ENCODE peak calls at places on chromosomes 4 and X, in seven cellular contexts. C is esophagus squamous epithelium, Z is IMR-90, N is suprapubic skin, O is prostate gland, J is body of pancreas, T is H1. G is an unnamed sample.

GRCh38 chr4:82049294-82049693 is 324.5 kb downstream of the HNRNPD start:
- DNase-seq in C (no peak), Z (no peak), N (no peak), O (no peak), J (no peak), T (no peak), G (no peak)

GRCh38 chrX:72100824-72101351 is 30.8 kb downstream of the RTL5 start:
- DNase-seq in C (no peak), Z (no peak), N (no peak), O (no peak), J (peak), T (no peak), G (no peak)

GRCh38 chr4:127698789-127699200 is 31.4 kb upstream of the SLC25A31 start:
- DNase-seq in C (no peak), Z (peak), N (no peak), O (no peak), J (no peak), T (no peak), G (no peak)

GRCh38 chrX:93319604-93320003 is 353.8 kb downstream of the NAP1L3 start:
- DNase-seq in C (no peak), Z (no peak), N (no peak), O (no peak), J (no peak), T (peak), G (no peak)

GRCh38 chrX:140762061-140762460 is 52.5 kb downstream of the LINC00632 start:
- DNase-seq in C (no peak), Z (peak), N (no peak), O (peak), J (peak), T (no peak), G (peak)

GRCh38 chr4:7207791-7208231 is 15.5 kb downstream of the SORCS2 start:
- DNase-seq in C (no peak), Z (no peak), N (no peak), O (no peak), J (no peak), T (no peak), G (no peak)

GRCh38 chr4:113232194-113232593 is 182.7 kb downstream of the ANK2 start:
- DNase-seq in C (no peak), Z (peak), N (no peak), O (no peak), J (no peak), T (no peak), G (no peak)

GRCh38 chr4:10593130-10593529 is 91.4 kb downstream of the CLNK start:
- DNase-seq in C (no peak), Z (no peak), N (no peak), O (no peak), J (no peak), T (no peak), G (peak)

GRCh38 chr4:74714731-74715130 is 79.6 kb downstream of the BTC start:
- DNase-seq in C (no peak), Z (no peak), N (no peak), O (no peak), J (no peak), T (no peak), G (no peak)

GRCh38 chr4:74716436-74716765 is 77.9 kb downstream of the BTC start:
- DNase-seq in C (no peak), Z (no peak), N (no peak), O (no peak), J (no peak), T (no peak), G (no peak)

GRCh38 chr4:74715731-74716435 is 78.4 kb downstream of the BTC start:
- DNase-seq in C (no peak), Z (no peak), N (no peak), O (no peak), J (no peak), T (no peak), G (no peak)
- H3K4me3 ChIP-seq in C (peak), Z (no peak), N (no peak), O (no peak), J (no peak), T (no peak), G (no peak)

DNA sequence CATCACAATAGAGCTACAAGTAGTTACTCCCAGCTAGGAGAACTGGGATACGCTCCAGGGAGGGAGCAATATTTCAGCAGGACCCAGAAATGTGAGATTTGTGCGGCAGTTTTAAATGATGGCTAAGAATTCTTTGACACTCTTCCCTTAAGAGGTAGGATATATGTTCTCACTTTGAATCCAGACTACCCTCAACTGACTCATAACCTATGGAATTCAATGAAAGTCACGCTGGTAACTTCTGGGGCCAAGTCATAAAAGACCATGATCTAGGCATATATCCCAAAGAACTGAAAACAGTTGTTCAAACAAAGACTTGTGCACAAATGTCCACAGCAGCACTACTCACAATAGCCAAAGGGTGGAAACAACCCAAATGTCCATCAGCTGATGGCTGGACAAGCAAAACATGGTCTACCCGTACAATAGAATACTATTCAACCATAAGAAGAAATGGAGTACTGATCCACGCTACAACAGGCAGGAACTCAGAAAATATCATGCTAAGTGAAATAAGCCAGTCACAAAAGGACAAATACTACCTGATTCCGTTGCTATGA is 10.5 kb downstream of the CD99L2 start:
- DNase-seq in C (no peak), Z (peak), N (no peak), O (no peak), J (no peak), T (no peak), G (no peak)
- TF ChIP-seq POLR2A in C (no peak), Z (no peak), N (no peak), O (no peak), J (no peak), T (no peak), G (no peak)

GRCh38 chrX:22147214-22147613 is 115.1 kb downstream of the PHEX start:
- DNase-seq in C (no peak), Z (no peak), N (no peak), O (no peak), J (no peak), T (no peak), G (peak)
- H3K27ac ChIP-seq in C (no peak), Z (no peak), N (no peak), O (no peak), J (no peak), T (no peak), G (no peak)

DNA sequence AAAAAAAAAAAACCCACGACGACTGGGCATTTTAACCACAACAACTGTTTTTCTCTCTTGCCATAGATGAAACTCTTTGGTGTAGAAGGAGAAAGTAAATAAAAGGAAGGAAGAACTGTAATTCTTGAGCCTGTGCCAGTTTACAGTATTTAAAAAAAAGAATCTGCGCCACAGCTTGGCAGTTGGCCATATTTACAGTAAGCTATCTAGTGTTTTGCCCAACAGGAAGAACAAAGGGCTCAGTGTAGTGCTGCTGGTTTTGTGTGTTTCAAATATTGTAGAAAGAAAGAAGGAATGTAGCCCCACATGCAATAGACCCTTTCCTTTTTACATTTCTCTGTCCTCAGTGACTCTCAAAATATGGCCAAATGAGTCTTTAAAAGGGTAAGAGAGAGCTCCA is 66.1 kb downstream of the NR3C2 start:
- DNase-seq in C (no peak), Z (peak), N (no peak), O (peak), J (peak), T (no peak), G (peak)
- H3K4me3 ChIP-seq in C (peak), Z (peak), N (peak), O (no peak), J (no peak), T (no peak), G (no peak)

DNA sequence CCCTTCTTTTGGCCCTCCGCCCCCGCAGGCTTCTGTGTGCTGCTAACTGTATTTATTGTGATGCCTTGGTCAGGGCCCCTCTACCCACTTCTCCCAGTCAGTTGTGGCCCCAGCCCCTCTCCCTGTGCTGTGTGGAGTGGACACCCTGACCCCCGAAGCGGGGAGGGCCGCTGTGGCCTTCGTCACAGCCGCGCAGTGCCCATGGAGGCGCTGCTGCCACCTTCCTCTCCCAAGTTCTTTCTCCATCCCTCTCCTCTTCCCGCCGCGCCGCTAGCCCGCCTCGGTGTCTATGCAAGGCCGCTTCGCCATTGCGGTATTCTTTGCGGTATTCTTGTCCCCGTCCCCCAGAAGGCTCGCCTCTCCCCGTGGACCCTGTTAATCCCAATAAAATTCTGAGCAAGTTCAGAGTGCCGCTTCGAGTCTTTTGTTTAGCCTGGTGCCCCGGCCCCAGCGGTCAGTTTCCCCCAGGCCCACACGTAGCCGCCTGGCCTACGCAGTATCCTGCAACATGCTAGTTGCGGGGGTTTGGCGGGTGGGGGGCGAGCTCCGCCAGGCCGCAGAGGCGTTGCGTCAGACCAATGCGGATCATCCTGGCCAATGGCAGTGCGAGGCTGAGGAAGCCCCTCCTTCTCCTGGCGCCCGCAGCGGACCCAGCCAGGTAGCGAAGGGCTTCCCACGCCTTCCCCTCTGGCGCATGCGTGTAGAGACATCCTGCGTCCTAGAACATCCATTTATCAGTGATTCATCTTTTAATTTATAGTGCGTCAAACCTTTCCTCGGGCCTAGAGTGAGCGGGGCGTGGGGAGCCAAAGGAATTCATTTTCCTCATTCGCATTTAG is 5.6 kb upstream of the KANTR start:
- DNase-seq in C (no peak), Z (peak), N (peak), O (peak), J (peak), T (no peak), G (peak)
- TF ChIP-seq POLR2A in C (no peak), Z (peak), N (no peak), O (peak), J (peak), T (no peak), G (no peak)

GRCh38 chr4:26174033-26174432 is 146.8 kb upstream of the RBPJ start:
- DNase-seq in C (no peak), Z (no peak), N (no peak), O (no peak), J (peak), T (no peak), G (no peak)
- H3K27ac ChIP-seq in C (no peak), Z (peak), N (no peak), O (no peak), J (peak), T (no peak), G (no peak)

GRCh38 chr4:122728781-122729330 is 3.6 kb upstream of the BBS12 start:
- DNase-seq in C (no peak), Z (no peak), N (no peak), O (no peak), J (no peak), T (no peak), G (no peak)

GRCh38 chr4:122739174-122739573 is 6.7 kb downstream of the BBS12 start:
- DNase-seq in C (no peak), Z (peak), N (no peak), O (no peak), J (no peak), T (no peak), G (no peak)

GRCh38 chr4:122731676-122732075 is 828 bp upstream of the BBS12 start:
- DNase-seq in C (no peak), Z (no peak), N (no peak), O (no peak), J (no peak), T (no peak), G (no peak)

GRCh38 chr4:122732329-122733026 is at the start of gene BBS12:
- DNase-seq in C (peak), Z (peak), N (peak), O (peak), J (peak), T (peak), G (peak)

DNA sequence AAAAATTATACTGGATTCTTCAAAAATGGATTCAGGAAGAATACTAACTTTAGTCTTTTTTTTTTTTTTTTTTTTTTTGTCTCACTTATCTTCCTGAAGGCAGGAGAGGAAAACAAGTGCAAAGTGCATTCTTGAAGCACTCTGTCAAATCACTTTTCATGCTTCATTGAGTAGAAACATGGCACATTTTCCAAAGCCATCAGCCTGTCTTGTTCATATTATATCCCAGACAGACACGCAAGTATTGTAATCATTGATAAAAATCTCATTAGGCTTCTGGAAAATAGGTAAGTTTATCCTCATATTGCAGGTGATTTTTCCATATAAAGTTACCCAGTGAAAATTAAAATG is 1.3 kb downstream of the BBS12 start:
- DNase-seq in C (no peak), Z (no peak), N (no peak), O (no peak), J (no peak), T (no peak), G (no peak)
- H3K4me3 ChIP-seq in C (peak), Z (no peak), N (peak), O (no peak), J (no peak), T (peak), G (no peak)

DNA sequence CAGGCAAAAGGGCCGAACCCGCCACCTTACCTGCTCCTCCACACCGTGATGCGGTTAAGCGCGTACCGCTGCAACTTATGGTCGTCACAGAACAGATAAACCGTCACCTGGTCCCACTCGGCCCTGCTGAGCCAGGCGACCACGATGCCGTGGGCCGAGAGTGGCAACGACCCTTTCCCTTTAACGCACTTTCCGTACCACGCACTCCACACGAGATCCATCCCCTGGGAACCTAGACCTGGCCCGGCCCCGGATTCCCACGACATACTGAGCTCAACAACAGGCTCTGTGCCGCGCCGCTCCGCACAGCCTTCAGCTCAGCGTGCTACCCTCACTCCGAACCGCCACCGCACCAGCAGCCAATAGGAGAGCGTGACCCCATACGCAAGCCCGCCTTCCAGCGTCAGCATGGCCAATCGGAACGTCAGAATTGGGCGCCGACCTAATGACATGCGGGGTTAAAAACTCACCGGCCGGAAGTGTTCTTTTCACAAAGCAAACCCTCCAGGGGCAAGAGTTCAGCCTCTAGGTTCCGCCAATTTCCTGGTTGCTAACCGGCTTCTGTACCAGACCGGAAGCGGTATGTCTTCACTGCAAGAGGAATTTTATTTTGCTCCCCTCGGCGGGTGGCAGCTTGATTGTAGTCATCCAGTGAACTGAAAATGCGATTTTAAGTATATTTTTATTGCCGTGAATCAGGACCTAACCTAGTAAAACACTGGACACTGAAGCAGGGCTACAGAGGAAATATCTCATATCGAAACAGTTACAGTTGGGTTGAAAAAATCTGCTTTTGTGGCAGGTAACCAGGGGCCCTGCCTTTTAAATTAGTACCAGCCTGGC is at the start of gene LAS1L:
- DNase-seq in C (peak), Z (peak), N (peak), O (peak), J (peak), T (peak), G (peak)
- TF ChIP-seq POLR2A in C (no peak), Z (peak), N (no peak), O (no peak), J (peak), T (peak), G (no peak)

GRCh38 chr4:2071912-2072867 is 13.1 kb downstream of the NAT8L start:
- DNase-seq in C (no peak), Z (no peak), N (peak), O (no peak), J (peak), T (no peak), G (peak)
- H3K27ac ChIP-seq in C (no peak), Z (no peak), N (no peak), O (no peak), J (peak), T (no peak), G (no peak)

GRCh38 chrX:1946974-1947373 is 332.1 kb downstream of the ASMT start:
- DNase-seq in C (no peak), Z (no peak), N (no peak), O (no peak), J (no peak), T (no peak), G (no peak)

GRCh38 chrX:1941291-1941690 is 326.4 kb downstream of the ASMT start:
- DNase-seq in C (no peak), Z (no peak), N (no peak), O (no peak), J (no peak), T (no peak), G (no peak)

GRCh38 chrX:1945879-1946278 is 331.0 kb downstream of the ASMT start:
- DNase-seq in C (no peak), Z (no peak), N (no peak), O (no peak), J (no peak), T (no peak), G (no peak)
- H3K4me3 ChIP-seq in C (no peak), Z (no peak), N (no peak), O (no peak), J (no peak), T (no peak), G (no peak)

G was measured in testis.